ENCODE peak calls at places on chromosomes 7 and 10, in six cellular contexts. H is natural killer cell, C is HAP-1, L is HT1080, F is M059J, E is mucosa of descending colon. X is an unnamed sample.

GRCh38 chr7:135282621-135283295 is 49.1 kb downstream of the STRA8 start:
- DNase-seq in H (no peak), C (no peak), L (peak; percentile 51), F (peak; percentile 29), E (no peak), X (no peak)

GRCh38 chr10:90125406-90125805 is 424.0 kb downstream of the KIF20B start:
- DNase-seq in H (no peak), C (no peak), L (no peak), F (peak; percentile 58), E (no peak), X (no peak)

GRCh38 chr7:136140469-136140868 is 163.3 kb upstream of the MTPN start:
- DNase-seq in H (no peak), C (no peak), L (no peak), F (no peak), E (no peak), X (no peak)

GRCh38 chr10:89624020-89624419 is 21.0 kb downstream of the PANK1 start:
- DNase-seq in H (no peak), C (no peak), L (no peak), F (no peak), E (no peak), X (no peak)

GRCh38 chr10:102418612-102419560 is at the start of gene PSD:
- DNase-seq in H (no peak), C (peak; percentile 43), L (no peak), F (no peak), E (peak; percentile 55), X (no peak)

GRCh38 chr7:113301141-113301540 is 182.8 kb upstream of the SMIM30 start:
- DNase-seq in H (no peak), C (no peak), L (no peak), F (no peak), E (no peak), X (no peak)

GRCh38 chr10:119221666-119222065 is 14.3 kb downstream of the GRK5 start:
- DNase-seq in H (no peak), C (no peak), L (no peak), F (no peak), E (no peak), X (no peak)

GRCh38 chr10:132886211-132887099 is 55.9 kb downstream of the CFAP46 start:
- DNase-seq in H (no peak), C (peak; percentile 49), L (peak; percentile 28), F (no peak), E (peak; percentile 38), X (no peak)

GRCh38 chr10:73964743-73965142 is 33.2 kb upstream of the VCL start:
- DNase-seq in H (no peak), C (no peak), L (no peak), F (no peak), E (no peak), X (no peak)

GRCh38 chr10:103507235-103508191 is 14.0 kb downstream of the NEURL1 start:
- DNase-seq in H (no peak), C (no peak), L (no peak), F (no peak), E (peak; percentile 75), X (no peak)

GRCh38 chr10:43576580-43576979 is 2.2 kb upstream of the ZNF239 start:
- DNase-seq in H (no peak), C (no peak), L (no peak), F (no peak), E (no peak), X (no peak)

GRCh38 chr10:7354330-7355047 is 56.3 kb downstream of the SFMBT2 start:
- DNase-seq in H (no peak), C (no peak), L (peak; percentile 73), F (peak; percentile 80), E (no peak), X (no peak)

GRCh38 chr7:379456-380225 is 89.7 kb downstream of the FOXL3 start:
- DNase-seq in H (peak; percentile 17), C (no peak), L (no peak), F (peak; percentile 3), E (no peak), X (no peak)

GRCh38 chr7:121448429-121448828 is 52.3 kb upstream of the FAM3C start:
- DNase-seq in H (no peak), C (no peak), L (no peak), F (no peak), E (no peak), X (no peak)

GRCh38 chr10:9625266-9625776 is 1392.4 kb upstream of the CELF2 start:
- DNase-seq in H (no peak), C (no peak), L (no peak), F (no peak), E (no peak), X (no peak)

GRCh38 chr10:132409667-132410028 is 12.6 kb downstream of the PWWP2B start:
- DNase-seq in H (no peak), C (no peak), L (no peak), F (no peak), E (peak; percentile 45), X (no peak)